ENCODE peak calls at places on chromosome 20, in eight cellular contexts. N is Kasumi-1; I is foreskin fibroblast; J is iPS-NIHi11; Y is SW480; W is germinal center; U is central memory CD4-positive, alpha-beta T cell; A is activated CD4-positive, alpha-beta T cell treated with anti-CD3 and anti-CD28 coated beads, Interleukin-2, amount 50 U/mL, for 1 hour. C is an unnamed sample.

GRCh38 chr20:47905628-47906487 is 120.6 kb upstream of the SULF2 start:
- DNase-seq in Y (no peak), W (no peak), A (no peak), U (no peak), N (no peak), I (no peak), J (no peak), C (no peak)

GRCh38 chr20:32037929-32038328 is 14.1 kb upstream of the HCK start:
- DNase-seq in Y (peak; percentile 70), I (peak; percentile 66), J (no peak), W (no peak), N (no peak), A (no peak), U (no peak), C (no peak)

GRCh38 chr20:36670665-36671357 is 24.8 kb upstream of the SLA2 start:
- DNase-seq in W (no peak), Y (no peak), N (no peak), J (no peak), I (no peak), U (no peak), A (no peak), C (no peak)

GRCh38 chr20:62205618-62206387 is 14.3 kb downstream of the HRH3 start:
- DNase-seq in Y (no peak), W (no peak), N (no peak), A (no peak), J (no peak), U (no peak), I (no peak), C (no peak)

GRCh38 chr20:25066386-25066785 is 8.4 kb upstream of the ACSS1 start:
- DNase-seq in A (no peak), J (no peak), N (no peak), U (no peak), I (no peak), Y (no peak), W (no peak), C (no peak)

GRCh38 chr20:44208770-44209169 is 1.8 kb downstream of the OSER1 start:
- DNase-seq in Y (peak; percentile 33), W (no peak), U (no peak), J (no peak), N (no peak), A (no peak), I (no peak), C (no peak)

GRCh38 chr20:19692685-19693119 is 65.4 kb upstream of the RIN2 start:
- DNase-seq in J (peak; percentile 72), U (no peak), N (peak; percentile 20), I (peak; percentile 72), W (peak; percentile 57), Y (peak; percentile 46), A (peak; percentile 34), C (peak; percentile 7)

GRCh38 chr20:40960521-40960956 is 68.1 kb upstream of the TOP1 start:
- DNase-seq in U (no peak), J (no peak), A (no peak), Y (no peak), N (no peak), W (no peak), I (peak; percentile 37), C (no peak)

GRCh38 chr20:32445539-32446273 is 87.6 kb downstream of the ASXL1 start:
- DNase-seq in Y (no peak), N (no peak), I (peak; percentile 22), U (no peak), A (no peak), W (no peak), J (no peak), C (no peak)

GRCh38 chr20:62772994-62773858 is 23.0 kb upstream of the MRGBP start:
- DNase-seq in A (no peak), I (peak; percentile 70), Y (no peak), J (peak; percentile 24), U (no peak), W (no peak), N (no peak), C (no peak)

GRCh38 chr20:41469868-41470267 is 103.2 kb upstream of the EMILIN3 start:
- DNase-seq in W (no peak), I (no peak), J (no peak), N (no peak), Y (no peak), U (no peak), A (no peak), C (no peak)

GRCh38 chr20:35279040-35279439 is 1.1 kb upstream of the MMP24OS start:
- DNase-seq in U (no peak), Y (no peak), A (no peak), J (no peak), I (peak; percentile 34), N (no peak), W (no peak), C (no peak)